ENCODE peak calls at places on chromosome 18, in ten cellular contexts. M is stimulated activated CD4-positive, alpha-beta T cell treated with anti-CD3 and anti-CD28 coated beads, Interleukin-4, amount 100 ng/mL, for 48 hours; X is T-helper 9 cell; I is activated CD4-positive, alpha-beta T cell treated with anti-CD3 and anti-CD28 coated beads for 48 hours; U is glutamatergic neuron; C is stromal cell of bone marrow; R is AG10803; Z is GM12865; F is naive B cell; Q is NCI-H510A treated with DMSO at 0.1 percent for 48 hours. O is an unnamed sample.

GRCh38 chr18:74609535-74609934 is 11.9 kb downstream of the ZNF407 start:
- DNase-seq in I (no peak), Q (no peak), R (peak; percentile 76), X (no peak), M (no peak), U (no peak), Z (no peak), C (no peak), F (no peak), O (no peak)

GRCh38 chr18:13067124-13067523 is 76.0 kb downstream of the CEP192 start:
- DNase-seq in F (peak; percentile 51), Q (no peak), U (no peak), I (peak; percentile 28), Z (peak; percentile 22), M (no peak), R (no peak), C (no peak), X (no peak), O (no peak)

GRCh38 chr18:36152781-36153180 is 23.1 kb downstream of the ELP2 start:
- DNase-seq in Q (no peak), X (no peak), Z (no peak), M (no peak), I (no peak), C (no peak), F (no peak), R (peak; percentile 44), U (no peak), O (peak; percentile 33)

GRCh38 chr18:79988925-79989361 is 580 bp upstream of the TXNL4A start:
- DNase-seq in C (no peak), I (peak; percentile 28), M (no peak), F (no peak), U (no peak), Z (peak; percentile 30), X (no peak), R (peak; percentile 62), Q (no peak), O (no peak)

GRCh38 chr18:46070683-46071614 is 1.1 kb downstream of the PSTPIP2 start:
- DNase-seq in C (no peak), M (no peak), I (peak; percentile 28), F (peak; percentile 11), Q (no peak), X (no peak), R (no peak), Z (no peak), U (no peak), O (no peak)

GRCh38 chr18:3579701-3580100 is 129.7 kb downstream of the TGIF1 start:
- DNase-seq in I (no peak), R (peak; percentile 79), M (no peak), Z (no peak), F (no peak), Q (no peak), C (peak; percentile 72), U (no peak), X (no peak), O (no peak)

GRCh38 chr18:27004056-27004829 is 138.7 kb upstream of the AQP4 start:
- DNase-seq in M (no peak), Q (no peak), Z (peak; percentile 25), U (no peak), X (no peak), F (no peak), R (peak; percentile 14), C (no peak), I (no peak), O (no peak)

GRCh38 chr18:9739516-9739915 is 31.4 kb downstream of the RAB31 start:
- DNase-seq in I (no peak), C (no peak), Z (no peak), X (no peak), U (no peak), R (no peak), F (no peak), Q (no peak), M (no peak), O (no peak)

O was measured in MM.1S.